ENCODE peak calls at places on chromosomes 1 and 21, in eight cellular contexts. One of them, this sample, is unnamed.

GRCh38 chr1:31444725-31445448 is 31.9 kb downstream of the SERINC2 start:
- DNase-seq in kidney tubule cell: peak
- DNase-seq in CD8-positive, alpha-beta memory T cell: no peak
- DNase-seq in activated T-cell treated with anti-CD3 and anti-CD28 coated beads for 24 hours: no peak
- DNase-seq in iPS-NIHi11: no peak
- DNase-seq in EL: no peak
- DNase-seq in GM13977: no peak
- DNase-seq in ovary: no peak
- DNase-seq in this sample: no peak

GRCh38 chr1:85940621-85941306 is 215.8 kb downstream of the COL24A1 start:
- DNase-seq in kidney tubule cell: no peak
- DNase-seq in CD8-positive, alpha-beta memory T cell: no peak
- DNase-seq in activated T-cell treated with anti-CD3 and anti-CD28 coated beads for 24 hours: no peak
- DNase-seq in iPS-NIHi11: no peak
- DNase-seq in EL: peak
- DNase-seq in GM13977: no peak
- DNase-seq in ovary: no peak
- DNase-seq in this sample: no peak

GRCh38 chr1:41020654-41021053 is 871 bp downstream of the SLFNL1 start:
- DNase-seq in kidney tubule cell: no peak
- DNase-seq in CD8-positive, alpha-beta memory T cell: no peak
- DNase-seq in activated T-cell treated with anti-CD3 and anti-CD28 coated beads for 24 hours: no peak
- DNase-seq in iPS-NIHi11: no peak
- DNase-seq in EL: no peak
- DNase-seq in GM13977: no peak
- DNase-seq in ovary: no peak
- DNase-seq in this sample: no peak

GRCh38 chr1:182484531-182485257 is 34.7 kb downstream of the RGSL1 start:
- DNase-seq in kidney tubule cell: no peak
- DNase-seq in CD8-positive, alpha-beta memory T cell: no peak
- DNase-seq in activated T-cell treated with anti-CD3 and anti-CD28 coated beads for 24 hours: no peak
- DNase-seq in iPS-NIHi11: peak
- DNase-seq in EL: no peak
- DNase-seq in GM13977: peak
- DNase-seq in ovary: no peak
- DNase-seq in this sample: no peak

GRCh38 chr1:22665752-22666151 is 12.7 kb downstream of the C1QB start:
- DNase-seq in kidney tubule cell: peak
- DNase-seq in CD8-positive, alpha-beta memory T cell: no peak
- DNase-seq in activated T-cell treated with anti-CD3 and anti-CD28 coated beads for 24 hours: no peak
- DNase-seq in iPS-NIHi11: peak
- DNase-seq in EL: peak
- DNase-seq in GM13977: no peak
- DNase-seq in ovary: peak
- DNase-seq in this sample: no peak

GRCh38 chr21:42595281-42596187 is 57.9 kb upstream of the PDE9A start:
- DNase-seq in kidney tubule cell: no peak
- DNase-seq in CD8-positive, alpha-beta memory T cell: no peak
- DNase-seq in activated T-cell treated with anti-CD3 and anti-CD28 coated beads for 24 hours: no peak
- DNase-seq in iPS-NIHi11: no peak
- DNase-seq in EL: no peak
- DNase-seq in GM13977: no peak
- DNase-seq in ovary: no peak
- DNase-seq in this sample: no peak

GRCh38 chr1:78114034-78114956 is 68.5 kb downstream of the GIPC2 start:
- DNase-seq in kidney tubule cell: peak
- DNase-seq in CD8-positive, alpha-beta memory T cell: peak
- DNase-seq in activated T-cell treated with anti-CD3 and anti-CD28 coated beads for 24 hours: peak
- DNase-seq in iPS-NIHi11: peak
- DNase-seq in EL: peak
- DNase-seq in GM13977: peak
- DNase-seq in ovary: peak
- DNase-seq in this sample: peak

GRCh38 chr21:46457801-46458314 is 833 bp upstream of the DIP2A start:
- DNase-seq in kidney tubule cell: peak
- DNase-seq in CD8-positive, alpha-beta memory T cell: peak
- DNase-seq in activated T-cell treated with anti-CD3 and anti-CD28 coated beads for 24 hours: peak
- DNase-seq in iPS-NIHi11: peak
- DNase-seq in EL: peak
- DNase-seq in GM13977: no peak
- DNase-seq in ovary: no peak
- DNase-seq in this sample: peak

GRCh38 chr1:29360768-29361167 is 124.4 kb downstream of the PTPRU start:
- DNase-seq in kidney tubule cell: no peak
- DNase-seq in CD8-positive, alpha-beta memory T cell: no peak
- DNase-seq in activated T-cell treated with anti-CD3 and anti-CD28 coated beads for 24 hours: no peak
- DNase-seq in iPS-NIHi11: no peak
- DNase-seq in EL: no peak
- DNase-seq in GM13977: no peak
- DNase-seq in ovary: no peak
- DNase-seq in this sample: no peak

GRCh38 chr1:86508583-86508969 is 38.3 kb upstream of the CLCA4 start:
- DNase-seq in kidney tubule cell: no peak
- DNase-seq in CD8-positive, alpha-beta memory T cell: no peak
- DNase-seq in activated T-cell treated with anti-CD3 and anti-CD28 coated beads for 24 hours: no peak
- DNase-seq in iPS-NIHi11: no peak
- DNase-seq in EL: peak
- DNase-seq in GM13977: no peak
- DNase-seq in ovary: no peak
- DNase-seq in this sample: no peak

GRCh38 chr1:28172690-28173150 is 3.8 kb downstream of the PTAFR start:
- DNase-seq in kidney tubule cell: no peak
- DNase-seq in CD8-positive, alpha-beta memory T cell: peak
- DNase-seq in activated T-cell treated with anti-CD3 and anti-CD28 coated beads for 24 hours: peak
- DNase-seq in iPS-NIHi11: no peak
- DNase-seq in EL: peak
- DNase-seq in GM13977: peak
- DNase-seq in ovary: no peak
- DNase-seq in this sample: no peak

GRCh38 chr1:203557958-203558760 is 64.2 kb downstream of the OPTC start:
- DNase-seq in kidney tubule cell: peak
- DNase-seq in CD8-positive, alpha-beta memory T cell: no peak
- DNase-seq in activated T-cell treated with anti-CD3 and anti-CD28 coated beads for 24 hours: no peak
- DNase-seq in iPS-NIHi11: no peak
- DNase-seq in EL: peak
- DNase-seq in GM13977: no peak
- DNase-seq in ovary: peak
- DNase-seq in this sample: peak

GRCh38 chr1:165747632-165748452 is 20.8 kb downstream of the TMCO1 start:
- DNase-seq in kidney tubule cell: peak
- DNase-seq in CD8-positive, alpha-beta memory T cell: no peak
- DNase-seq in activated T-cell treated with anti-CD3 and anti-CD28 coated beads for 24 hours: no peak
- DNase-seq in iPS-NIHi11: no peak
- DNase-seq in EL: no peak
- DNase-seq in GM13977: no peak
- DNase-seq in ovary: no peak
- DNase-seq in this sample: no peak

GRCh38 chr1:16050328-16050727 is 6.7 kb downstream of the CLCNKB start:
- DNase-seq in kidney tubule cell: no peak
- DNase-seq in CD8-positive, alpha-beta memory T cell: no peak
- DNase-seq in activated T-cell treated with anti-CD3 and anti-CD28 coated beads for 24 hours: no peak
- DNase-seq in iPS-NIHi11: no peak
- DNase-seq in EL: no peak
- DNase-seq in GM13977: no peak
- DNase-seq in ovary: no peak
- DNase-seq in this sample: no peak

GRCh38 chr1:56516539-56517252 is 62.7 kb downstream of the PLPP3 start:
- DNase-seq in kidney tubule cell: peak
- DNase-seq in CD8-positive, alpha-beta memory T cell: no peak
- DNase-seq in activated T-cell treated with anti-CD3 and anti-CD28 coated beads for 24 hours: no peak
- DNase-seq in iPS-NIHi11: peak
- DNase-seq in EL: peak
- DNase-seq in GM13977: peak
- DNase-seq in ovary: no peak
- DNase-seq in this sample: no peak

GRCh38 chr1:81670286-81670685 is 130.4 kb upstream of the ADGRL2 start:
- DNase-seq in kidney tubule cell: peak
- DNase-seq in CD8-positive, alpha-beta memory T cell: no peak
- DNase-seq in activated T-cell treated with anti-CD3 and anti-CD28 coated beads for 24 hours: no peak
- DNase-seq in iPS-NIHi11: peak
- DNase-seq in EL: peak
- DNase-seq in GM13977: no peak
- DNase-seq in ovary: peak
- DNase-seq in this sample: peak

GRCh38 chr1:31576201-31576669 is at the start of gene TINAGL1:
- DNase-seq in kidney tubule cell: peak
- DNase-seq in CD8-positive, alpha-beta memory T cell: no peak
- DNase-seq in activated T-cell treated with anti-CD3 and anti-CD28 coated beads for 24 hours: no peak
- DNase-seq in iPS-NIHi11: peak
- DNase-seq in EL: no peak
- DNase-seq in GM13977: no peak
- DNase-seq in ovary: peak
- DNase-seq in this sample: peak

GRCh38 chr1:227131193-227131592 is 187.1 kb downstream of the CDC42BPA start:
- DNase-seq in kidney tubule cell: peak
- DNase-seq in CD8-positive, alpha-beta memory T cell: no peak
- DNase-seq in activated T-cell treated with anti-CD3 and anti-CD28 coated beads for 24 hours: no peak
- DNase-seq in iPS-NIHi11: no peak
- DNase-seq in EL: peak
- DNase-seq in GM13977: peak
- DNase-seq in ovary: no peak
- DNase-seq in this sample: no peak

GRCh38 chr1:20080441-20081330 is 10.7 kb downstream of the PLA2G5 start:
- DNase-seq in kidney tubule cell: no peak
- DNase-seq in CD8-positive, alpha-beta memory T cell: no peak
- DNase-seq in activated T-cell treated with anti-CD3 and anti-CD28 coated beads for 24 hours: no peak
- DNase-seq in iPS-NIHi11: no peak
- DNase-seq in EL: no peak
- DNase-seq in GM13977: peak
- DNase-seq in ovary: no peak
- DNase-seq in this sample: no peak

This sample was measured in heart left ventricle.